ENCODE peak calls at places on chromosomes 13 and 19, in nine cellular contexts. One of them, this sample, is unnamed.
A peak's percentile ranks its signal among the peaks of the same experiment; 100 is the strongest.

GRCh38 chr13:32383836-32384618 is 43.9 kb downstream of the N4BP2L1 start:
- DNase-seq in adrenal gland: no peak
- DNase-seq in Peyer's patch: no peak
- DNase-seq in uterus: no peak
- DNase-seq in ovary: no peak
- DNase-seq in body of pancreas: no peak
- DNase-seq in heart left ventricle: no peak
- DNase-seq in A549: no peak
- DNase-seq in stomach: no peak
- DNase-seq in this sample: no peak

GRCh38 chr13:99614465-99614885 is 113.2 kb downstream of the TM9SF2 start:
- DNase-seq in adrenal gland: no peak
- DNase-seq in Peyer's patch: peak; percentile 64
- DNase-seq in uterus: no peak
- DNase-seq in ovary: no peak
- DNase-seq in body of pancreas: peak; percentile 83
- DNase-seq in heart left ventricle: no peak
- DNase-seq in A549: peak; percentile 53
- DNase-seq in stomach: peak; percentile 39
- DNase-seq in this sample: peak; percentile 25

GRCh38 chr19:8209111-8209964 is at the start of gene CERS4:
- DNase-seq in adrenal gland: peak; percentile 73
- DNase-seq in Peyer's patch: peak; percentile 88
- DNase-seq in uterus: peak; percentile 85
- DNase-seq in ovary: peak; percentile 88
- DNase-seq in body of pancreas: peak; percentile 89
- DNase-seq in heart left ventricle: peak; percentile 90
- DNase-seq in A549: peak; percentile 25
- DNase-seq in stomach: peak; percentile 81
- DNase-seq in this sample: peak; percentile 76

GRCh38 chr13:88526853-88527215 is 855.7 kb downstream of the SLITRK5 start:
- DNase-seq in adrenal gland: no peak
- DNase-seq in Peyer's patch: no peak
- DNase-seq in uterus: no peak
- DNase-seq in ovary: no peak
- DNase-seq in body of pancreas: no peak
- DNase-seq in heart left ventricle: no peak
- DNase-seq in A549: no peak
- DNase-seq in stomach: no peak
- DNase-seq in this sample: no peak

GRCh38 chr19:5131866-5132561 is 163.1 kb downstream of the KDM4B start:
- DNase-seq in adrenal gland: no peak
- DNase-seq in Peyer's patch: peak; percentile 63
- DNase-seq in uterus: no peak
- DNase-seq in ovary: no peak
- DNase-seq in body of pancreas: no peak
- DNase-seq in heart left ventricle: no peak
- DNase-seq in A549: no peak
- DNase-seq in stomach: no peak
- DNase-seq in this sample: no peak

GRCh38 chr13:99916366-99917103 is 55.0 kb downstream of the ZIC5 start:
- DNase-seq in adrenal gland: peak; percentile 20
- DNase-seq in Peyer's patch: no peak
- DNase-seq in uterus: no peak
- DNase-seq in ovary: no peak
- DNase-seq in body of pancreas: peak; percentile 19
- DNase-seq in heart left ventricle: no peak
- DNase-seq in A549: peak; percentile 71
- DNase-seq in stomach: no peak
- DNase-seq in this sample: no peak

GRCh38 chr19:41528106-41528505 is 47.9 kb upstream of the CEACAM21 start:
- DNase-seq in adrenal gland: no peak
- DNase-seq in Peyer's patch: no peak
- DNase-seq in uterus: no peak
- DNase-seq in ovary: no peak
- DNase-seq in body of pancreas: no peak
- DNase-seq in heart left ventricle: no peak
- DNase-seq in A549: peak; percentile 47
- DNase-seq in stomach: no peak
- DNase-seq in this sample: no peak

GRCh38 chr13:102680842-102681725 is 13.8 kb downstream of the METTL21C start:
- DNase-seq in adrenal gland: no peak
- DNase-seq in Peyer's patch: no peak
- DNase-seq in uterus: no peak
- DNase-seq in ovary: no peak
- DNase-seq in body of pancreas: no peak
- DNase-seq in heart left ventricle: no peak
- DNase-seq in A549: no peak
- DNase-seq in stomach: no peak
- DNase-seq in this sample: no peak

GRCh38 chr19:4581381-4582111 is 22.1 kb upstream of the SEMA6B start:
- DNase-seq in adrenal gland: peak; percentile 33
- DNase-seq in Peyer's patch: no peak
- DNase-seq in uterus: no peak
- DNase-seq in ovary: no peak
- DNase-seq in body of pancreas: no peak
- DNase-seq in heart left ventricle: no peak
- DNase-seq in A549: no peak
- DNase-seq in stomach: no peak
- DNase-seq in this sample: no peak

GRCh38 chr13:39410089-39410901 is 192.7 kb downstream of the LHFPL6 start:
- DNase-seq in adrenal gland: no peak
- DNase-seq in Peyer's patch: no peak
- DNase-seq in uterus: no peak
- DNase-seq in ovary: no peak
- DNase-seq in body of pancreas: no peak
- DNase-seq in heart left ventricle: no peak
- DNase-seq in A549: no peak
- DNase-seq in stomach: no peak
- DNase-seq in this sample: no peak

GRCh38 chr13:40148103-40148502 is 492.6 kb downstream of the COG6 start:
- DNase-seq in adrenal gland: no peak
- DNase-seq in Peyer's patch: no peak
- DNase-seq in uterus: no peak
- DNase-seq in ovary: no peak
- DNase-seq in body of pancreas: no peak
- DNase-seq in heart left ventricle: no peak
- DNase-seq in A549: no peak
- DNase-seq in stomach: no peak
- DNase-seq in this sample: no peak

GRCh38 chr13:84400711-84401110 is 518.4 kb upstream of the SLITRK1 start:
- DNase-seq in adrenal gland: no peak
- DNase-seq in Peyer's patch: no peak
- DNase-seq in uterus: no peak
- DNase-seq in ovary: no peak
- DNase-seq in body of pancreas: no peak
- DNase-seq in heart left ventricle: no peak
- DNase-seq in A549: no peak
- DNase-seq in stomach: no peak
- DNase-seq in this sample: no peak

GRCh38 chr19:4916292-4917082 is 7.2 kb downstream of the UHRF1 start:
- DNase-seq in adrenal gland: no peak
- DNase-seq in Peyer's patch: peak; percentile 68
- DNase-seq in uterus: no peak
- DNase-seq in ovary: no peak
- DNase-seq in body of pancreas: no peak
- DNase-seq in heart left ventricle: no peak
- DNase-seq in A549: no peak
- DNase-seq in stomach: no peak
- DNase-seq in this sample: peak; percentile 22

GRCh38 chr19:39127812-39128510 is 2.4 kb downstream of the PAK4 start:
- DNase-seq in adrenal gland: peak; percentile 32
- DNase-seq in Peyer's patch: no peak
- DNase-seq in uterus: no peak
- DNase-seq in ovary: no peak
- DNase-seq in body of pancreas: peak; percentile 94
- DNase-seq in heart left ventricle: no peak
- DNase-seq in A549: no peak
- DNase-seq in stomach: peak; percentile 87
- DNase-seq in this sample: peak; percentile 33

GRCh38 chr19:39125199-39125553 is 410 bp upstream of the PAK4 start:
- DNase-seq in adrenal gland: no peak
- DNase-seq in Peyer's patch: no peak
- DNase-seq in uterus: no peak
- DNase-seq in ovary: no peak
- DNase-seq in body of pancreas: no peak
- DNase-seq in heart left ventricle: no peak
- DNase-seq in A549: no peak
- DNase-seq in stomach: no peak
- DNase-seq in this sample: no peak

GRCh38 chr19:39126312-39126561 is 651 bp downstream of the PAK4 start:
- DNase-seq in adrenal gland: no peak
- DNase-seq in Peyer's patch: no peak
- DNase-seq in uterus: no peak
- DNase-seq in ovary: no peak
- DNase-seq in body of pancreas: no peak
- DNase-seq in heart left ventricle: no peak
- DNase-seq in A549: no peak
- DNase-seq in stomach: no peak
- DNase-seq in this sample: no peak

GRCh38 chr19:39125554-39126311 is at the start of gene PAK4:
- DNase-seq in adrenal gland: peak; percentile 99
- DNase-seq in Peyer's patch: peak; percentile 99
- DNase-seq in uterus: peak; percentile 98
- DNase-seq in ovary: peak; percentile 99
- DNase-seq in body of pancreas: peak; percentile 99
- DNase-seq in heart left ventricle: peak; percentile 98
- DNase-seq in A549: peak; percentile 99
- DNase-seq in stomach: peak; percentile 98
- DNase-seq in this sample: peak; percentile 98

GRCh38 chr19:39126593-39127187 is 1.1 kb downstream of the PAK4 start:
- DNase-seq in adrenal gland: no peak
- DNase-seq in Peyer's patch: peak; percentile 86
- DNase-seq in uterus: no peak
- DNase-seq in ovary: no peak
- DNase-seq in body of pancreas: peak; percentile 92
- DNase-seq in heart left ventricle: no peak
- DNase-seq in A549: peak; percentile 93
- DNase-seq in stomach: peak; percentile 86
- DNase-seq in this sample: peak; percentile 84
- TF ChIP-seq POLR2A in adrenal gland: no peak
- TF ChIP-seq POLR2A in Peyer's patch: peak; percentile 84
- TF ChIP-seq POLR2A in uterus: no peak
- TF ChIP-seq POLR2A in ovary: no peak
- TF ChIP-seq POLR2A in body of pancreas: peak; percentile 42
- TF ChIP-seq POLR2A in heart left ventricle: no peak
- TF ChIP-seq POLR2A in A549: no peak
- TF ChIP-seq POLR2A in stomach: no peak
- TF ChIP-seq POLR2A in this sample: peak; percentile 72

DNA sequence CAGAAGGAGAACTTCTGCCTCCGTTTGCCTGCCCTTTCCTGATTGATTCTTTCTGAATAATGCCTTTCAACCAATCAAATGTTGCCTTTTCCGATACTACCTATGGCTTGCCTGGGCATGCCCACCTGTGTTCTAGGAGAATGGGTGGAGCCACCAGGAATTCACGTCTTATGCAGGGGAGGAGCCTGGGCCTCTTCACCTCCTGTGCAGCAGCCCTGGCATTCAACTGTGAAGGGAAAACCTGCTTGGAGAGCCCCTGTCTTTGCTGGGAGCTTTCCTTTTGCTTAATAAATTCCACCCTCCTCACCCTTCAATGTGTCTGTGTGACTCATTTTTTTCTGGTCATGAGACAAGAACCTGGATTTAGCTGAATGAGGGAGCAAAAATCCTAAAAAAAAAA is 730.7 kb downstream of the UQCRFS1 start:
- DNase-seq in adrenal gland: no peak
- DNase-seq in Peyer's patch: no peak
- DNase-seq in uterus: no peak
- DNase-seq in ovary: no peak
- DNase-seq in body of pancreas: no peak
- DNase-seq in heart left ventricle: no peak
- DNase-seq in A549: peak; percentile 16
- DNase-seq in stomach: no peak
- DNase-seq in this sample: no peak
- H3K27ac ChIP-seq in adrenal gland: no peak overlapping the region
- H3K27ac ChIP-seq in Peyer's patch: no peak overlapping the region
- H3K27ac ChIP-seq in uterus: no peak overlapping the region
- H3K27ac ChIP-seq in ovary: no peak overlapping the region
- H3K27ac ChIP-seq in body of pancreas: no peak overlapping the region
- H3K27ac ChIP-seq in heart left ventricle: no peak overlapping the region
- H3K27ac ChIP-seq in A549: no peak overlapping the region
- H3K27ac ChIP-seq in stomach: no peak overlapping the region
- H3K27ac ChIP-seq in this sample: no peak overlapping the region

DNA sequence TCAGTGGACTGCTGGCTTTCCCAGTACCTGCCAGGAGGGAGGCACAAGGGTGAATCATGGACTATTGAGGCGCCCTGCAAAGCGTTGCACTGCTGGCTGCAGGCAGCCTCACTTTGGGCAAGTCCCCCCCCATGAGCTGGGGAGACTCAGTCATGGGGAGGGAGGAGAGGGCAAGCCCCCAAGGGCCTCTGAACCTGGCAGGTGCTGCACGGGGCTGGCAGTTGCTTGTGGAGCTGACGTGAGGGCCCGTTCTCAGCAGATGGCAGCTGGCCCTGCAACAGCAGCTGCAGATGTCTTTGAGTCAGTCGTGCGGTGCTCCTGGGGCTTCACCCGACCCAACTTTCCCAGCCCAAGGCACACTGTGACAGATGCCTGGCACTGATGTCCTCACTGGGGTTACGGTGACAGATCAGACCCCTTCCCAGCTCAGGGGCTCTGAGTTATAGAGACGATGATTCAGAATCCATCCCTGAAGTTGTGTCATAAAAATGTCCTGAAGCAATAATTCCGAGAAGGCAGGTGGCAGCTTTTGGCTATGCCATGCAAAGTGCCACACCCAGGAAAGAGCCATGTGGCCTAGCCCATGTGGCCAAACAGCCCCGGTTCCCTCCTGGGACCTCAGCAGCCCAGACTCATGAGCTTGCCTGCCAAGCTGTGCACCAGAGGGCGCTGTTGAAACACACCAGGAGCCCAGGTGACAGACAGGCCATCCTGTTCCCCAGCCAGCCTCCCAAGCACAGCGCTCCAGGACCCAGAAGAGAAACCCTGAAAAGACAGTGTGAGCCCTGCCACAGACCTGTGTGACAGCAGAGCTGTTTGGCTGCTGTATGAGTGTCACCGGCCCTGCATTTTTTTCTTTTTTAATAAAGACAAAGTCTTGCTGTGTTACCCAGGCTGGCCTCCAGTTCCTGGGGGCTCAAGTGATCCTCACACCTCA is 53.6 kb upstream of the LDLR start:
- DNase-seq in adrenal gland: peak; percentile 96
- DNase-seq in Peyer's patch: peak; percentile 97
- DNase-seq in uterus: peak; percentile 89
- DNase-seq in ovary: peak; percentile 96
- DNase-seq in body of pancreas: peak; percentile 96
- DNase-seq in heart left ventricle: peak; percentile 93
- DNase-seq in A549: peak; percentile 86
- DNase-seq in stomach: peak; percentile 95
- DNase-seq in this sample: peak; percentile 95
- TF ChIP-seq POLR2A in adrenal gland: no peak
- TF ChIP-seq POLR2A in Peyer's patch: no peak
- TF ChIP-seq POLR2A in uterus: peak; percentile 4
- TF ChIP-seq POLR2A in ovary: no peak
- TF ChIP-seq POLR2A in body of pancreas: no peak
- TF ChIP-seq POLR2A in heart left ventricle: no peak
- TF ChIP-seq POLR2A in A549: no peak
- TF ChIP-seq POLR2A in stomach: no peak
- TF ChIP-seq POLR2A in this sample: no peak

DNA sequence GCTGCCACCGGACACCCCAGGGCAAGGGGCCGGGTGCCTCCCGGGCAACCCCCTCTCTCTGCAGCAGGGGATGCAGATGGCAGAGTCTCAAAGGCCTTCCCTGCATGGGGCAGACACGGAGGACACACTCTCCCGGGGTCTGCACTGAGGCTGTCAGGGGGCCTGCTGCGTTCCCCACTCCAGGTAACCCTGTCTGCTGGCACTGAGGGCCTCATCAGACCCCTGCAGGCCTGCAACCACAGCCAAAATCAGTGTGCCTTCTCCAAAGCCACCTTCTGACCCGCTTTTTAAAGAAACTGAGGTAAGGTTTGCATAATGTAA is 93.9 kb downstream of the GNG7 start:
- DNase-seq in adrenal gland: no peak
- DNase-seq in Peyer's patch: no peak
- DNase-seq in uterus: no peak
- DNase-seq in ovary: no peak
- DNase-seq in body of pancreas: no peak
- DNase-seq in heart left ventricle: no peak
- DNase-seq in A549: no peak
- DNase-seq in stomach: no peak
- DNase-seq in this sample: no peak
- H3K27ac ChIP-seq in adrenal gland: no peak overlapping the region
- H3K27ac ChIP-seq in Peyer's patch: no peak overlapping the region
- H3K27ac ChIP-seq in uterus: no peak overlapping the region
- H3K27ac ChIP-seq in ovary: no peak overlapping the region
- H3K27ac ChIP-seq in body of pancreas: no peak overlapping the region
- H3K27ac ChIP-seq in heart left ventricle: no peak overlapping the region
- H3K27ac ChIP-seq in A549: peak overlapping the region; percentile 16
- H3K27ac ChIP-seq in stomach: peak overlapping the region; percentile 1
- H3K27ac ChIP-seq in this sample: peak overlapping the region; percentile 76